ENCODE peak calls at places on chromosomes 4 and X, in six cellular contexts. L is NCI-H226, A is DND-41, Z is mammary epithelial cell, B is endothelial cell, T is NCI-H2227 treated with DMSO at 0.1 percent for 48 hours. O is an unnamed sample.

GRCh38 chr4:119559044-119559647 is 69.5 kb downstream of the PDE5A start:
- DNase-seq in Z (peak), A (no peak), B (no peak), T (peak), L (peak), O (peak)

GRCh38 chr4:163558539-163559044 is 64.1 kb downstream of the TMA16 start:
- DNase-seq in B (no peak), Z (peak), L (no peak), T (no peak), A (no peak), O (no peak)

GRCh38 chr4:1821679-1822567 is 28.8 kb downstream of the FGFR3 start:
- DNase-seq in Z (no peak), B (no peak), T (no peak), L (no peak), A (no peak), O (no peak)

GRCh38 chr4:56004235-56004634 is 55.5 kb downstream of the CEP135 start:
- DNase-seq in Z (no peak), L (no peak), T (no peak), A (no peak), B (no peak), O (no peak)

GRCh38 chrX:19040373-19040772 is 56.5 kb upstream of the PHKA2 start:
- DNase-seq in A (no peak), T (no peak), Z (no peak), L (no peak), B (no peak), O (no peak)

GRCh38 chrX:8607326-8607725 is 124.6 kb downstream of the ANOS1 start:
- DNase-seq in B (no peak), T (no peak), Z (peak), A (no peak), L (peak), O (no peak)

GRCh38 chrX:40108959-40109287 is 11.2 kb upstream of the BCOR start:
- DNase-seq in Z (peak), L (peak), A (peak), T (peak), B (peak), O (peak)

GRCh38 chr4:79898055-79898454 is 175.0 kb downstream of the ANTXR2 start:
- DNase-seq in A (no peak), Z (no peak), T (no peak), B (no peak), L (no peak), O (no peak)

GRCh38 chrX:21926527-21927278 is 13.8 kb upstream of the SMS start:
- DNase-seq in A (no peak), Z (peak), L (peak), T (no peak), B (no peak), O (no peak)

GRCh38 chr4:794911-795725 is 30.8 kb downstream of the CPLX1 start:
- DNase-seq in T (no peak), A (no peak), B (no peak), Z (no peak), L (no peak), O (peak)

GRCh38 chr4:108834167-108834566 is 71.3 kb upstream of the ETNPPL start:
- DNase-seq in T (no peak), L (peak), A (no peak), Z (peak), B (no peak), O (no peak)

GRCh38 chr4:184273166-184274147 is 55.8 kb upstream of the ENPP6 start:
- DNase-seq in Z (no peak), B (no peak), A (no peak), T (no peak), L (no peak), O (no peak)

GRCh38 chrX:65723706-65724105 is 56.3 kb downstream of the MSN start:
- DNase-seq in L (no peak), T (no peak), B (no peak), Z (no peak), A (no peak), O (no peak)

GRCh38 chrX:39891781-39892180 is 206.0 kb downstream of the BCOR start:
- DNase-seq in A (no peak), B (no peak), L (no peak), T (no peak), Z (peak), O (no peak)

GRCh38 chr4:42646013-42646784 is 10.7 kb downstream of the ATP8A1 start:
- DNase-seq in A (no peak), T (no peak), B (no peak), Z (no peak), L (no peak), O (no peak)

GRCh38 chr4:149911995-149912394 is 96.4 kb upstream of the IQCM start:
- DNase-seq in T (no peak), Z (peak), L (no peak), A (no peak), B (no peak), O (no peak)

GRCh38 chr4:8433181-8433580 is 7.3 kb downstream of the ACOX3 start:
- DNase-seq in Z (no peak), A (no peak), T (no peak), B (no peak), L (no peak), O (no peak)

GRCh38 chr4:158295053-158295452 is 84.8 kb downstream of the TMEM144 start:
- DNase-seq in L (no peak), A (no peak), B (no peak), Z (no peak), T (no peak), O (no peak)

GRCh38 chrX:96906741-96907140 is 23.0 kb downstream of the RPA4 start:
- DNase-seq in Z (peak), L (no peak), T (no peak), B (no peak), A (no peak), O (no peak)

GRCh38 chrX:43592597-43592996 is 63.5 kb upstream of the MAOA start:
- DNase-seq in B (no peak), T (no peak), A (no peak), Z (peak), L (no peak), O (no peak)

GRCh38 chrX:151715735-151716134 is at the start of gene FATE1:
- DNase-seq in T (no peak), Z (no peak), B (no peak), L (no peak), A (no peak), O (no peak)

GRCh38 chr4:13160906-13161305 is 323.2 kb downstream of the RAB28 start:
- DNase-seq in T (no peak), L (peak), A (no peak), Z (peak), B (no peak), O (peak)

GRCh38 chrX:104112326-104112951 is at the start of gene ZCCHC18:
- DNase-seq in Z (peak), B (peak), L (peak), T (peak), A (no peak), O (peak)

GRCh38 chr4:157803441-157804168 is 369.2 kb downstream of the GASK1B start:
- DNase-seq in A (no peak), Z (peak), L (peak), T (no peak), B (no peak), O (no peak)

GRCh38 chr4:146063143-146063542 is 112.4 kb upstream of the LSM6 start:
- DNase-seq in L (no peak), B (no peak), A (no peak), T (no peak), Z (no peak), O (no peak)

GRCh38 chr4:104743141-104743748 is 248.6 kb upstream of the CXXC4 start:
- DNase-seq in Z (no peak), B (no peak), A (no peak), L (no peak), T (no peak), O (no peak)

GRCh38 chr4:185920171-185920570 is 108.2 kb upstream of the SORBS2 start:
- DNase-seq in B (no peak), Z (peak), A (no peak), T (no peak), L (no peak), O (no peak)

GRCh38 chr4:148261861-148262260 is 180.4 kb downstream of the NR3C2 start:
- DNase-seq in T (no peak), L (no peak), B (no peak), Z (no peak), A (no peak), O (no peak)

GRCh38 chrX:129235903-129236302 is 287.4 kb downstream of the SMARCA1 start:
- DNase-seq in T (no peak), B (no peak), Z (no peak), A (no peak), L (no peak), O (peak)

GRCh38 chr4:120071192-120071795 is 4.6 kb upstream of the MAD2L1 start:
- DNase-seq in Z (peak), A (peak), T (peak), L (no peak), B (no peak), O (peak)